ENCODE peak calls at places on chromosomes 16 and 17, in four cellular contexts. I is SJSA1, C is A549, F is cardiac muscle cell. P is an unnamed sample. For H3K4me1, the result is how much of the 10 kb centered on the place peaks cover.

GRCh38 chr17:57634713-57635465 is 110.2 kb downstream of the CCDC182 start:
- DNase-seq in I (no peak), F (no peak), C (no peak), P (no peak)

GRCh38 chr16:89917773-89918452 is 749 bp upstream of the MC1R start:
- DNase-seq in F (peak), C (peak), I (peak), P (peak)

GRCh38 chr17:6596511-6596910 is 40.2 kb upstream of the PITPNM3 start:
- DNase-seq in F (no peak), I (no peak), C (no peak), P (no peak)

GRCh38 chr17:82407255-82407654 is 10.9 kb upstream of the HEXD start:
- DNase-seq in C (no peak), F (no peak), I (peak), P (no peak)

GRCh38 chr16:3087836-3088235 is 11.3 kb downstream of the ZSCAN10 start:
- DNase-seq in F (no peak), C (no peak), I (no peak), P (no peak)

GRCh38 chr16:85395913-85396878 is 216.9 kb upstream of the GSE1 start:
- DNase-seq in C (no peak), I (peak), F (peak), P (no peak)

GRCh38 chr16:88010343-88010970 is 59.2 kb downstream of the BANP start:
- DNase-seq in F (no peak), I (no peak), C (no peak), P (no peak)

GRCh38 chr17:65163990-65164495 is 26.9 kb downstream of the RGS9 start:
- DNase-seq in F (peak), I (peak), C (peak), P (peak)

GRCh38 chr16:2335286-2335895 is 5.1 kb downstream of the ABCA3 start:
- DNase-seq in F (no peak), I (peak), C (no peak), P (no peak)

GRCh38 chr17:15091825-15092224 is 173.3 kb downstream of the PMP22 start:
- DNase-seq in C (no peak), F (no peak), I (no peak), P (no peak)

GRCh38 chr17:7932949-7933348 is 943 bp downstream of the CNTROB start:
- DNase-seq in C (peak), I (peak), F (peak), P (peak)

GRCh38 chr17:79089720-79090502 is 15.3 kb downstream of the ENGASE start:
- DNase-seq in F (no peak), C (no peak), I (no peak), P (no peak)

GRCh38 chr17:82358467-82359350 is at the start of gene TEX19:
- DNase-seq in F (no peak), C (peak), I (no peak), P (no peak)

GRCh38 chr17:80577876-80578275 is 33.2 kb downstream of the RPTOR start:
- DNase-seq in F (no peak), I (no peak), C (no peak), P (no peak)

GRCh38 chr16:67013238-67013822 is 15.6 kb upstream of the CBFB start:
- DNase-seq in I (no peak), C (no peak), F (no peak), P (no peak)

GRCh38 chr16:48408688-48409087 is 23.5 kb upstream of the SIAH1 start:
- DNase-seq in F (peak), I (peak), C (no peak), P (peak)

GRCh38 chr17:42179335-42179734 is 1.6 kb downstream of the KCNH4 start:
- DNase-seq in C (no peak), I (no peak), F (no peak), P (no peak)

GRCh38 chr17:42178817-42179216 is 2.1 kb downstream of the KCNH4 start:
- DNase-seq in F (no peak), C (no peak), I (no peak), P (no peak)

GRCh38 chr17:42180411-42180921 is 476 bp downstream of the KCNH4 start:
- DNase-seq in F (no peak), C (no peak), I (no peak), P (no peak)

GRCh38 chr17:42179911-42180410 is 981 bp downstream of the KCNH4 start:
- DNase-seq in I (no peak), F (peak), C (no peak), P (peak)

GRCh38 chr17:42177684-42178083 is 3.3 kb downstream of the KCNH4 start:
- DNase-seq in I (no peak), C (no peak), F (no peak), P (no peak)
- H3K27ac ChIP-seq in I (no peak), C (no peak), F (no peak), P (no peak)

GRCh38 chr16:11138769-11139623 is 117.0 kb downstream of the SOCS1 start:
- DNase-seq in C (no peak), I (no peak), F (peak), P (no peak)
- H3K4me1 ChIP-seq in C (under half), I (half or more), F (under half), P (under half)

DNA sequence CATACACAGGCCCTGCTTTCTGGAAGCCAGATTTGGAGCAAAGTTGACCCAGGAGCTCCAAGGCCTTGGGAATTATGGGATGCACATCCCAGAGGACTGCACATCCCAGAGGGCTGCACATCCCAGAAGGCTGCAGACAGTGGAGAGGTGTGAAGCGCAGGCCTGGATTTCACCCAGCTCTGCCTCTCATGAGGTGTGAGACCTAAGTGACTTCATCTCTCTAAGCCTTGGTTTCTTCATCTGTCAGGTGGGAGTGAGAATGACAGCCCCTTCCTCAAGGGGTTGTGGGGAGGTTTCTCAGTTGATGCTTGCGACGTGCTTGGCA is 102.3 kb downstream of the GSG1L start:
- DNase-seq in C (no peak), F (no peak), I (no peak), P (no peak)
- H3K27ac ChIP-seq in C (no peak), F (no peak), I (no peak), P (no peak)

DNA sequence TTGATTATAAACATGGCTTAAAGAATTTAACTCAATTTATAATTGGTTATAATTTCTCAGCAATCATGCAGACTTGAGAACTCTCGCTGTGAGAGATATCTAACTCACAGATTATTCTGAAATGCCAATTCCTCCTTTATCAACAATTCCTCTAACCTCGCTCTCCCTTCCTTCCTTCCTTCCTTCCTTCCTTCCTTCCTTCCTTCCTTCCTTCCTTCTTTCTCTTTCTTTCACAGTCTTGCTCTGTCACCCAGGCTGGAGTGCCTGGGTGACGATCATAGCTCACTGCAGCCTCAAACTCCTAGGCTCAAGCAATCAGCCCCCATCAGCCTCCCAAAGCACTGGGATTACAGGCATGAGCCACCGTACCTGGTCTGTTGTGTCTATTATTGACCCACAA is 42.4 kb downstream of the CHD9 start:
- DNase-seq in I (no peak), F (no peak), C (no peak), P (no peak)
- H3K4me1 ChIP-seq in I (under half), F (under half), C (half or more), P (under half)

DNA sequence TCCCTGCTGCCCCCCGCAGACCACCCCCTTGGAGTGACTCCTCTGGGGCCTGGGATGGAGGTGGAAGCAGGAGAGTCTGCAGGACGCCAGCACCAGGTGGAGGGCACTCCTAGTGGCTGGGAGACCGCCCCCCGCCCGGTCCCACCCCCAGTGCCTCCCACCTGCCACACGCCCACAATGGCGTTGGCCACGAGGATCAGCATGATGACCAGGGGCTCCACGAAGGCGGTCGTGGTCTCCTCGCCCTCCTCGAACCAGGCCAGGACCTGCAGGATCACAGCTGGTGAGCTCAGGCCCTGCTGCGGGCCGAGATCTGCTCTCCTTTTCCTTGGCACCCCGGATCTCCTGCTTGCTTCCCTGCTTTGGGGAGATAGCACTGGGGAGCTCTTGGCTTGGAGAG is 12.8 kb downstream of the ATP2A3 start:
- DNase-seq in I (no peak), F (no peak), C (no peak), P (no peak)
- H3K27ac ChIP-seq in I (no peak), F (no peak), C (no peak), P (no peak)

GRCh38 chr16:53084736-53085538 is 30.1 kb downstream of the CHD9 start:
- DNase-seq in I (no peak), C (no peak), F (peak), P (no peak)

GRCh38 chr16:53085539-53086450 is 31.0 kb downstream of the CHD9 start:
- DNase-seq in F (peak), C (no peak), I (no peak), P (no peak)

GRCh38 chr16:53084141-53084541 is 29.4 kb downstream of the CHD9 start:
- DNase-seq in I (no peak), C (no peak), F (no peak), P (no peak)

GRCh38 chr16:53089434-53090270 is 34.9 kb downstream of the CHD9 start:
- DNase-seq in F (peak), C (no peak), I (no peak), P (peak)

GRCh38 chr16:53087101-53087500 is 32.3 kb downstream of the CHD9 start:
- DNase-seq in C (no peak), I (no peak), F (peak), P (no peak)
- H3K4me1 ChIP-seq in C (half or more), I (under half), F (under half), P (under half)

GRCh38 chr16:15490123-15490711 is 55.8 kb downstream of the BMERB1 start:
- DNase-seq in F (no peak), I (no peak), C (no peak), P (no peak)
- H3K27ac ChIP-seq in F (no peak), I (peak), C (peak), P (peak)

GRCh38 chr17:73292031-73292531 is 19.7 kb downstream of the CDC42EP4 start:
- DNase-seq in C (no peak), I (peak), F (peak), P (no peak)

GRCh38 chr17:73290399-73291259 is 21.2 kb downstream of the CDC42EP4 start:
- DNase-seq in F (no peak), I (no peak), C (no peak), P (no peak)

GRCh38 chr17:73293480-73293911 is 18.3 kb downstream of the CDC42EP4 start:
- DNase-seq in F (peak), I (no peak), C (no peak), P (no peak)

GRCh38 chr17:73291260-73291801 is 20.5 kb downstream of the CDC42EP4 start:
- DNase-seq in F (peak), I (peak), C (peak), P (peak)

GRCh38 chr17:73293031-73293430 is 18.8 kb downstream of the CDC42EP4 start:
- DNase-seq in I (no peak), F (no peak), C (no peak), P (no peak)
- H3K4me1 ChIP-seq in I (half or more), F (under half), C (half or more), P (under half)

DNA sequence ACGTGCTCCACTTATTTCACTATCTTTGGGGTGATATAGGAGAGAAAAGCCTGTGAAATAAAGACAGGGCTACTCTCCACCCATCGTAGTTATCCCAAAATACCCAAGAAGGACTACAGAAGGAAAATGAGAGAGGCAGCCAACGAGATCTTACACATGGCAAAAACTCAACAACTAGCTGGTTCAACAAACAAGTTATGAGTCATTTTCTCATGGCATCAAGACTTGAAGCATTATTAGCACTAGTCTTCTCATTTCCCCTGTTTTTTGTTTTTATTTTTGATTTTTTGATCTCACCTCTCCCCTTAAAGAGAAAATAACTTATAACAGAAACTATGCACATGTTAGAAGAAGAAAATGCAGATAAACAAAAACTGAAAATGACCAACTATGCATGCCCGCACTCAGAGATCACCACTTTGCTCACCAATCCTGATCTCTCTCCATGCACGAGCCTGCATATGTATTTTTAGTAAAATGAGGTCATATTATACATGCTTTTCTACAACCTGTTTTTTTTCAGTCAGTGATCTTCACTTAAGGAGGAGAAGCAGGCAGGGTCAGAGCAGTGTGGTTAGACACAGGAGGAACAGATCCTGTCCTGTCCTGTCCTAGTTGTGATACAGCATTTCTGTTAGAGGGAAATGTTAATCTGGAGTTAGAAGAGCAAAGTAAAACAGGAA is 22.8 kb downstream of the FAM117A start:
- DNase-seq in I (no peak), F (peak), C (no peak), P (no peak)
- H3K27ac ChIP-seq in I (no peak), F (peak), C (no peak), P (peak)